ENCODE peak calls at places on chromosomes 5 and 9, in four cellular contexts. S is esophagus squamous epithelium, F is NB4, R is heart left ventricle. E is an unnamed sample.

GRCh38 chr5:126079266-126079665 is 343.9 kb upstream of the GRAMD2B start:
- DNase-seq in S (no peak), F (no peak), R (no peak), E (no peak)

GRCh38 chr9:124008307-124008854 is 3.2 kb upstream of the LHX2 start:
- DNase-seq in R (no peak), F (peak; percentile 51), S (no peak), E (no peak)

GRCh38 chr5:130720355-130720754 is 444.7 kb downstream of the HINT1 start:
- DNase-seq in F (peak; percentile 35), S (no peak), R (no peak), E (no peak)

GRCh38 chr5:13354611-13355010 is 589.9 kb downstream of the DNAH5 start:
- DNase-seq in F (no peak), S (no peak), R (no peak), E (no peak)

GRCh38 chr9:101674165-101674564 is 64.3 kb downstream of the GRIN3A start:
- DNase-seq in S (no peak), R (no peak), F (no peak), E (no peak)

GRCh38 chr5:60339691-60340191 is 360.2 kb downstream of the DEPDC1B start:
- DNase-seq in R (peak; percentile 24), S (no peak), F (no peak), E (no peak)

GRCh38 chr5:16701134-16702094 is 84.6 kb upstream of the RETREG1 start:
- DNase-seq in S (no peak), R (no peak), F (no peak), E (no peak)

GRCh38 chr9:121662359-121662758 is 10.9 kb downstream of the DAB2IP start:
- DNase-seq in R (no peak), S (no peak), F (no peak), E (no peak)

GRCh38 chr9:37370968-37371563 is 51.4 kb upstream of the GRHPR start:
- DNase-seq in S (no peak), R (no peak), F (peak; percentile 7), E (no peak)

GRCh38 chr5:75717082-75717922 is at the start of gene POC5:
- DNase-seq in R (peak; percentile 95), F (peak; percentile 97), S (peak; percentile 85), E (peak; percentile 97)

GRCh38 chr5:90410178-90410762 is 714 bp upstream of the CETN3 start:
- DNase-seq in S (no peak), F (peak; percentile 28), R (no peak), E (peak; percentile 75)

GRCh38 chr5:81837667-81838306 is 86.9 kb upstream of the SSBP2 start:
- DNase-seq in F (no peak), R (no peak), S (no peak), E (no peak)

GRCh38 chr5:115349001-115349817 is 52.8 kb upstream of the CCDC112 start:
- DNase-seq in S (no peak), F (peak; percentile 53), R (no peak), E (peak; percentile 35)

GRCh38 chr9:137300607-137301085 is 1.4 kb downstream of the NRARP start:
- DNase-seq in R (peak; percentile 24), F (peak; percentile 56), S (no peak), E (no peak)
- TF ChIP-seq POLR2A in R (no peak), F (no peak), S (no peak), E (no peak)

DNA sequence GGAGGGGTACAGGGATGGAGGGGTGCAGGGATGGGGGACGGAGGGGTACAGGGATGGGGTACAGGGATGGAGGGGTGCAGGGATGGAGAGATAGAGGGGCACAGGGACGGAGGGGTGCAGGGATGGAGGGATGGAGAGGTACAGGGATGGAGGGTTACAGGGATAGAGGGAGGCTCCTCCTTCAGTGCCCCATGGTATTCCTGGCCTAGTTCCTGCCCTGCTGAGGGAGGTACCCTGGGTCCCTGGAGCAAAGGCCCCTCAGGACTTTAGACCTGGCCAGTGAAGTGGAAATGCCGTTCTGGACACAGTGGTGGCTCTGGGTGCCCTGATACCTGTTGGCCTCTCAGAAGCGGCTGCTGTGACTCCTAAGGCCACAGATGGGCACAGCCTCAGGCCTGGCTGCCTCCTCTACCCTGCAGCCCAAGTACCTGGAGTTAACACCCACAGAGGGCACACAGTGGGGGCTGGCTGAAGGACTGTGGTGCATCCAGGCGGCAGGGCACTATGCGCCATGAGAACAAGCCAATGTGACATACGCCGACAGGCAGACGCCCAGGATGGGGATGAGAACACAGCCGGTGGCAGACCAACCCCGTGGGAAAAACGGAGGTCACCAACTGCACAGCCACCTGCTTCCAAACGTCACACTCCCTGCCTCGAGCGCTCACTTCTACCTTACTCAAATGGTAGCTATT is 8.4 kb downstream of the PTGES2 start:
- DNase-seq in S (no peak), R (no peak), F (no peak), E (no peak)
- TF ChIP-seq POLR2A in S (no peak), R (no peak), F (no peak), E (no peak)

GRCh38 chr9:131273146-131273545 is 3.2 kb downstream of the FAM78A start:
- DNase-seq in F (peak; percentile 89), R (peak; percentile 83), S (no peak), E (peak; percentile 70)
- TF ChIP-seq POLR2A in F (no peak), R (no peak), S (no peak), E (no peak)

GRCh38 chr5:34469971-34470370 is 186.2 kb upstream of the RAI14 start:
- DNase-seq in S (no peak), F (no peak), R (no peak), E (no peak)

GRCh38 chr5:34476941-34477565 is 179.1 kb upstream of the RAI14 start:
- DNase-seq in S (no peak), F (no peak), R (no peak), E (no peak)

GRCh38 chr5:34480810-34481528 is 175.2 kb upstream of the RAI14 start:
- DNase-seq in S (no peak), F (no peak), R (no peak), E (no peak)

GRCh38 chr5:34474573-34475021 is 181.5 kb upstream of the RAI14 start:
- DNase-seq in F (peak; percentile 64), R (no peak), S (no peak), E (peak; percentile 62)

GRCh38 chr5:34475249-34475966 is 180.7 kb upstream of the RAI14 start:
- DNase-seq in S (no peak), R (no peak), F (no peak), E (no peak)
- TF ChIP-seq POLR2A in S (no peak), R (no peak), F (no peak), E (no peak)

GRCh38 chr9:69895185-69895584 is 74.6 kb downstream of the CFAP95 start:
- DNase-seq in S (no peak), F (no peak), R (no peak), E (no peak)

GRCh38 chr9:69899491-69899890 is 78.9 kb downstream of the CFAP95 start:
- DNase-seq in F (no peak), R (no peak), S (no peak), E (no peak)

GRCh38 chr9:69900406-69900805 is 79.8 kb downstream of the CFAP95 start:
- DNase-seq in R (no peak), S (no peak), F (no peak), E (no peak)

GRCh38 chr9:69895659-69896058 is 75.0 kb downstream of the CFAP95 start:
- DNase-seq in F (no peak), R (no peak), S (no peak), E (no peak)

DNA sequence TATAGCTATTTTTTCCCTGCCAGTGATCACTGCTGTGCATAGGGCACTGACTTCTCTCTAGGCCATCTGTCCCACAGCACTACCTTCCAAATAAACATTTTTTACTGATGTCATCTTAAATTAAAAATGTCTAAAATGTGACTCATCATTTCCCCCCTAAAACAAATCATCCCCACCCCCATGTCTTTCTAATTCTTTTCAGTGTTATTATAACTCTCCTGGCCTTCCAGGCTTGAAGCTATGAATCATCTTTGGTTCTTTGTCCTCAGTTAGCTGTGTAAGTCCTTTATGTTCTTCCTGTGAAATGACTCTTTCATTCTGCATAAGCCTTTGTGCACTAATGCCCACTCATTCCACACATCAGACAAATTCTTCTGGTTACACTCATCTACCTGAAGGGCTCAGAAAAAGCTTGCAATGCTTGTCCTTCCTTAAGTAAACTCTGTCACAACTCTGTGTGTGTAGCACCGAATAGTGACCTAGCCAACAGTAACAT is 78.1 kb downstream of the CFAP95 start:
- DNase-seq in R (no peak), F (no peak), S (no peak), E (no peak)
- TF ChIP-seq POLR2A in R (no peak), F (no peak), S (no peak), E (no peak)

DNA sequence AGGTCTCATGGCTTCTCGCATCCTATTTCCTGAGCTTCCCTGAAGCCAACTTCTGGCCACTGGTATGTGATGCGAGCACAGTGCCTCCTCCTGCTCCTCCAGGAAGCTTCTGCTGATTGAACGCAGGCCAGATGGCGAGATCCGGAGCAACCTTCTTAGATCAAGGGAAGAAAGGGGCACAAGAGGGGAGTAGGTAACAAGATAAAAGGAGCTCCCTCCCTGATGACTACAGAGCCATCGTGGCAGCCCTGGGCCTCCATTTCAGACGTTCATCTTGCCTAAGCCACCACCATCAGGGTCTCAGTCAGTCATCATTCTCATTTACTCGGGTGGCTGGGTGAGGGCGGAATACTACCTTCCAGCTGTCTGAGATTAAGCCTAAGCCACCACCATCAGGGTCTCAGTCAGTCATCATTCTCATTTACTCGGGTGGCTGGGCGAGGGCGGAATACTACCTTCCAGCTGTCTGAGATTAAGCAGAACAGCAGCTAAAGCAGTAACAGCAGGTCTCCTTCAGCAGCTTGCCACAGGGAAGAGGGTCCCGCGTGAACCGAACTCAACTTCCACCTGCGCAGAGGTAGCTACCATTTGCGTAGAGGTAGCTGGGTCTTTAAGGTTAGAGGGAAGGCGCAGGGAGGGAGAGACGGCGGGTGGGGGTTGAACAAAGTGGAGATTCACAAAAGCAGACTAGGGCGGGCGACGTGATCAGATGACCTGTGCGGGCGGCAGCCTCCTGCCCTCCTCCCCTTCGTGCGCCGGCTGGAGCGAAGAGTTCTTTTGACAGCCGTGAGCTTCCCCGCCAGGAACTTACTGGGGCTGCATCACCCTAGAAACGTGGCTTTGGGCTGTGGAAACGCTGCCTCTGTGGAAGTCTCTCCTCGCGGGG is 27.9 kb upstream of the MGAT1 start:
- DNase-seq in F (peak; percentile 62), S (peak; percentile 37), R (peak; percentile 75), E (no peak)
- TF ChIP-seq POLR2A in F (no peak), S (peak; percentile 47), R (no peak), E (no peak)

E was measured in erythroblast.